ENCODE peak calls at places on chromosome 2, in five cellular contexts. J is GM23338, X is AG04450, W is skeletal muscle cell, M is non-pigmented ciliary epithelial cell. F is an unnamed sample.

GRCh38 chr2:8983571-8983970 is 19.9 kb downstream of the MBOAT2 start:
- DNase-seq in M (no peak), X (no peak), W (no peak), J (no peak), F (no peak)

GRCh38 chr2:152542995-152543481 is 174.2 kb downstream of the PRPF40A start:
- DNase-seq in J (peak; percentile 54), M (peak; percentile 89), X (peak; percentile 87), W (peak; percentile 96), F (peak; percentile 66)

GRCh38 chr2:173415663-173416469 is 61.2 kb downstream of the CDCA7 start:
- DNase-seq in W (no peak), X (no peak), J (peak; percentile 46), M (no peak), F (no peak)

GRCh38 chr2:239354791-239355136 is 46.1 kb downstream of the HDAC4 start:
- DNase-seq in J (no peak), M (no peak), W (no peak), X (no peak), F (no peak)

GRCh38 chr2:238890131-238890530 is 42.2 kb downstream of the TWIST2 start:
- DNase-seq in J (no peak), X (no peak), W (no peak), M (no peak), F (no peak)

GRCh38 chr2:71235930-71236587 is 9.2 kb upstream of the PAIP2B start:
- DNase-seq in X (no peak), M (no peak), W (no peak), J (peak; percentile 51), F (no peak)

GRCh38 chr2:229870903-229871650 is 50.7 kb downstream of the TRIP12 start:
- DNase-seq in J (no peak), W (no peak), X (no peak), M (no peak), F (no peak)

GRCh38 chr2:237025090-237025865 is 60.4 kb upstream of the COPS8 start:
- DNase-seq in M (peak; percentile 76), X (peak; percentile 32), J (no peak), W (peak; percentile 91), F (no peak)

GRCh38 chr2:197057946-197058345 is 131.4 kb upstream of the PGAP1 start:
- DNase-seq in X (no peak), J (no peak), W (no peak), M (no peak), F (no peak)

GRCh38 chr2:240296104-240296406 is 139.4 kb upstream of the GPC1 start:
- DNase-seq in M (no peak), X (no peak), J (no peak), W (no peak), F (no peak)

GRCh38 chr2:222572264-222572721 is 83.6 kb downstream of the FARSB start:
- DNase-seq in J (no peak), X (no peak), M (no peak), W (no peak), F (no peak)

GRCh38 chr2:62038980-62039771 is 133.7 kb downstream of the COMMD1 start:
- DNase-seq in W (peak; percentile 67), M (peak; percentile 41), J (no peak), X (no peak), F (peak; percentile 4)

GRCh38 chr2:133919285-133919684 is 334.6 kb upstream of the MGAT5 start:
- DNase-seq in W (no peak), M (no peak), J (no peak), X (no peak), F (no peak)

GRCh38 chr2:9710311-9710710 is 79.5 kb upstream of the YWHAQ start:
- DNase-seq in W (no peak), X (no peak), M (no peak), J (no peak), F (no peak)

GRCh38 chr2:23745726-23746105 is 181.2 kb downstream of the ATAD2B start:
- DNase-seq in X (no peak), W (peak; percentile 67), M (no peak), J (no peak), F (no peak)

GRCh38 chr2:197152451-197153228 is 157.9 kb downstream of the ANKRD44 start:
- DNase-seq in M (no peak), J (no peak), X (no peak), W (no peak), F (no peak)

GRCh38 chr2:144086965-144087364 is 433.0 kb downstream of the ZEB2 start:
- DNase-seq in J (no peak), M (no peak), W (no peak), X (no peak), F (no peak)

GRCh38 chr2:19474128-19474527 is 115.7 kb upstream of the OSR1 start:
- DNase-seq in J (no peak), X (no peak), W (peak; percentile 71), M (no peak), F (peak; percentile 2)

GRCh38 chr2:20599001-20599600 is 51.8 kb downstream of the HS1BP3 start:
- DNase-seq in W (no peak), J (no peak), X (no peak), M (no peak), F (peak; percentile 58)

GRCh38 chr2:113977660-113978523 is 88.0 kb downstream of the ACTR3 start:
- DNase-seq in J (peak; percentile 14), X (peak; percentile 20), W (no peak), M (no peak), F (no peak)

GRCh38 chr2:144454466-144455287 is 65.2 kb downstream of the ZEB2 start:
- DNase-seq in X (no peak), W (no peak), J (no peak), M (no peak), F (no peak)

GRCh38 chr2:45259547-45260160 is 250.4 kb upstream of the SIX2 start:
- DNase-seq in X (no peak), W (no peak), M (no peak), J (no peak), F (no peak)